ENCODE peak calls at places on chromosomes 12 and 14, in six cellular contexts. One of them, this sample, is unnamed.

GRCh38 chr12:81340910-81341309 is 263.0 kb downstream of the ACSS3 start:
- DNase-seq in transverse colon: no peak
- DNase-seq in heart left ventricle: no peak
- DNase-seq in upper lobe of right lung: no peak
- DNase-seq in endothelial cell: no peak
- DNase-seq in AG09309: no peak
- DNase-seq in this sample: no peak

GRCh38 chr12:103794814-103795213 is 46.2 kb downstream of the NT5DC3 start:
- DNase-seq in transverse colon: no peak
- DNase-seq in heart left ventricle: no peak
- DNase-seq in upper lobe of right lung: no peak
- DNase-seq in endothelial cell: no peak
- DNase-seq in AG09309: no peak
- DNase-seq in this sample: no peak

GRCh38 chr12:6790496-6791150 is 1.3 kb downstream of the CD4 start:
- DNase-seq in transverse colon: no peak
- DNase-seq in heart left ventricle: no peak
- DNase-seq in upper lobe of right lung: no peak
- DNase-seq in endothelial cell: no peak
- DNase-seq in AG09309: no peak
- DNase-seq in this sample: no peak

GRCh38 chr12:27984275-27984674 is 11.7 kb upstream of the PTHLH start:
- DNase-seq in transverse colon: no peak
- DNase-seq in heart left ventricle: no peak
- DNase-seq in upper lobe of right lung: no peak
- DNase-seq in endothelial cell: no peak
- DNase-seq in AG09309: no peak
- DNase-seq in this sample: no peak

GRCh38 chr12:122032570-122032969 is 10.9 kb downstream of the BCL7A start:
- DNase-seq in transverse colon: no peak
- DNase-seq in heart left ventricle: no peak
- DNase-seq in upper lobe of right lung: no peak
- DNase-seq in endothelial cell: no peak
- DNase-seq in AG09309: no peak
- DNase-seq in this sample: no peak

GRCh38 chr12:100986595-100987547 is 192.3 kb downstream of the ANO4 start:
- DNase-seq in transverse colon: no peak
- DNase-seq in heart left ventricle: no peak
- DNase-seq in upper lobe of right lung: no peak
- DNase-seq in endothelial cell: no peak
- DNase-seq in AG09309: peak
- DNase-seq in this sample: no peak

GRCh38 chr14:54486685-54487084 is 2.1 kb downstream of the GMFB start:
- DNase-seq in transverse colon: no peak
- DNase-seq in heart left ventricle: no peak
- DNase-seq in upper lobe of right lung: no peak
- DNase-seq in endothelial cell: no peak
- DNase-seq in AG09309: no peak
- DNase-seq in this sample: no peak

GRCh38 chr12:16568873-16569272 is 37.1 kb downstream of the LMO3 start:
- DNase-seq in transverse colon: no peak
- DNase-seq in heart left ventricle: no peak
- DNase-seq in upper lobe of right lung: no peak
- DNase-seq in endothelial cell: no peak
- DNase-seq in AG09309: no peak
- DNase-seq in this sample: no peak

GRCh38 chr12:15205341-15206010 is 15.7 kb downstream of the RERG start:
- DNase-seq in transverse colon: no peak
- DNase-seq in heart left ventricle: no peak
- DNase-seq in upper lobe of right lung: no peak
- DNase-seq in endothelial cell: no peak
- DNase-seq in AG09309: no peak
- DNase-seq in this sample: no peak

GRCh38 chr12:48334807-48335206 is 15.9 kb downstream of the ZNF641 start:
- DNase-seq in transverse colon: no peak
- DNase-seq in heart left ventricle: no peak
- DNase-seq in upper lobe of right lung: no peak
- DNase-seq in endothelial cell: no peak
- DNase-seq in AG09309: no peak
- DNase-seq in this sample: no peak

GRCh38 chr14:50762001-50762930 is 68.7 kb downstream of the NIN start:
- DNase-seq in transverse colon: no peak
- DNase-seq in heart left ventricle: no peak
- DNase-seq in upper lobe of right lung: no peak
- DNase-seq in endothelial cell: no peak
- DNase-seq in AG09309: no peak
- DNase-seq in this sample: no peak

GRCh38 chr14:105146976-105147700 is 21.4 kb downstream of the JAG2 start:
- DNase-seq in transverse colon: no peak
- DNase-seq in heart left ventricle: peak
- DNase-seq in upper lobe of right lung: no peak
- DNase-seq in endothelial cell: no peak
- DNase-seq in AG09309: no peak
- DNase-seq in this sample: no peak

GRCh38 chr12:120687570-120688289 is 781 bp downstream of the MLEC start:
- DNase-seq in transverse colon: peak
- DNase-seq in heart left ventricle: no peak
- DNase-seq in upper lobe of right lung: peak
- DNase-seq in endothelial cell: peak
- DNase-seq in AG09309: no peak
- DNase-seq in this sample: no peak

DNA sequence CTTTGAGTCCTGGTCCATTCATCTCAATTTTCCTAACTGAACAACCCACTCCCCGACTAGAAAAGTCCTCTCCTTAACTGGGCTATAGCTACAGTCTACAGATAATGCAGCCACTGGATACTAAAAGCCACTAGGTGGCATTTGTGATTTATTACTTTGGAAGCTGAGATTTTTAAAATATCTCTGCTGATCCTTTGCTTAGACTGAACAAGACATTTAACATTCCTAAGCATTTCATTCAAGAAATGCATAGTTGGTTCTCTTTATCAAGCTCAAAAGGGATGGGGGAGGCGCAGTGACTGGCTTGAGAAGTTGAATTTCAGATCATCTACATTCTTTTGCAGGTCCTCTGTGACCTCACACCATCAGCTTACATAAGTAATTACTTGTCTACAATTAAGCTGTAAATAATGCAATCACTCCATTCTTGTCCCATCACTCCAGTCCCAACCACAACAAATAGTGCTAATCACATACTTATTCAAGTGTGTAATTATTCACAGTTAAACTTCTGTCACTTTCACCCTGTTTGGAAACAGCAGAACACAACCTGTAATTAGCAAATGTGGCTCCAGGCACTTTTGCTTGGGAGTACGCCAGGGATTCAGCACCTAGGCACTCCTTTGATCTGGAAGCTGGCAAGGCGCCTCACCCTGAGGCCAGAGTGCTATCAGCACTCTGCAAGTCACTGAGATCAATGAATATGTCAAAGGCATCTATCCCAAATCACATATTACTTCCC is 203.5 kb downstream of the NOVA1 start:
- DNase-seq in transverse colon: peak
- DNase-seq in heart left ventricle: no peak
- DNase-seq in upper lobe of right lung: no peak
- DNase-seq in endothelial cell: no peak
- DNase-seq in AG09309: no peak
- DNase-seq in this sample: peak
- TF ChIP-seq CTCF in transverse colon: no peak
- TF ChIP-seq CTCF in heart left ventricle: peak
- TF ChIP-seq CTCF in upper lobe of right lung: peak
- TF ChIP-seq CTCF in endothelial cell: no peak
- TF ChIP-seq CTCF in AG09309: no peak
- TF ChIP-seq CTCF in this sample: no peak

DNA sequence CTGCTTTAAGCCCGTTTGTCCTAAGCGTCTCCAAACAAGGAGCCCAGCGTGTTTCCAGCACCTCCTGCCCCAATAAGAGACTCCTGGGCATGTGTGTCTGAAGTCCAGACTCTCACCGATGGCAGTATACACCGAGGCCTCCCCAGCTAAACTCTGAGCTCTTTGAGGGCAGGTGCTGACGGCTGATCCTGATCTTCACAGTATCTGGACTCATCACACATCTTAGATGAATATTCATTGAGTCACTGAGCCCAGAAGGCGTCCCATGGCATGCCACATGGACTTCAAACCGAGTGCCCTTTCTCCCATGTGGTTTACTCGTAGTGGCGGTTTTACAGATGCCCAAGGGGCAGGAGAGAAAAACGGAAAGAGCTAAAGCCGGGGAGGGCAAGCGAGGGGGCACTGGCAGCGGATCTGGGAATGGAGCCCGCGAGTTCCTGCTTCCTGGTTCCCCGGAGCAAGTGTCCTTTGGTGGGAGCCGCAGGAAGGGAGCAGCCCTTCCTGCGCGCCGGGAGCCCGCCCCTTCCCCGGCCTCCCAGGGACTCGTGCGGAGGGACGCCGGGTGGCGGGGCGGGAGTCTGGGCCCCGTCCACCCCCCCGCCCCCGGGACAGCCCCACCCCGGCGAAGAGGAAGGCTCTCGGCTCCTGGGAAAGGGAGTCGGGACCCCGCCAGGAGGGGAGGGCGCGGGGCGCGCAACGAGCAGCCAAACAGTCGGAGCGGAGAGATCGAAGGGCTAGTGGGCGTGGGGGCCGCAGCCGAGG is 584 bp upstream of the TEAD4 start:
- DNase-seq in transverse colon: peak
- DNase-seq in heart left ventricle: peak
- DNase-seq in upper lobe of right lung: peak
- DNase-seq in endothelial cell: peak
- DNase-seq in AG09309: no peak
- DNase-seq in this sample: peak
- TF ChIP-seq CTCF in transverse colon: no peak
- TF ChIP-seq CTCF in heart left ventricle: no peak
- TF ChIP-seq CTCF in upper lobe of right lung: no peak
- TF ChIP-seq CTCF in endothelial cell: no peak
- TF ChIP-seq CTCF in AG09309: no peak
- TF ChIP-seq CTCF in this sample: no peak

GRCh38 chr14:103142031-103142430 is 18.8 kb downstream of the TNFAIP2 start:
- DNase-seq in transverse colon: no peak
- DNase-seq in heart left ventricle: no peak
- DNase-seq in upper lobe of right lung: no peak
- DNase-seq in endothelial cell: no peak
- DNase-seq in AG09309: no peak
- DNase-seq in this sample: no peak

GRCh38 chr14:103143535-103143934 is 20.3 kb downstream of the TNFAIP2 start:
- DNase-seq in transverse colon: no peak
- DNase-seq in heart left ventricle: no peak
- DNase-seq in upper lobe of right lung: no peak
- DNase-seq in endothelial cell: no peak
- DNase-seq in AG09309: no peak
- DNase-seq in this sample: no peak

GRCh38 chr14:103146141-103146709 is 23.0 kb downstream of the TNFAIP2 start:
- DNase-seq in transverse colon: no peak
- DNase-seq in heart left ventricle: no peak
- DNase-seq in upper lobe of right lung: no peak
- DNase-seq in endothelial cell: no peak
- DNase-seq in AG09309: no peak
- DNase-seq in this sample: no peak

GRCh38 chr14:103142903-103143302 is 19.6 kb downstream of the TNFAIP2 start:
- DNase-seq in transverse colon: no peak
- DNase-seq in heart left ventricle: no peak
- DNase-seq in upper lobe of right lung: no peak
- DNase-seq in endothelial cell: no peak
- DNase-seq in AG09309: no peak
- DNase-seq in this sample: no peak

GRCh38 chr14:103144085-103144484 is 20.8 kb downstream of the TNFAIP2 start:
- DNase-seq in transverse colon: no peak
- DNase-seq in heart left ventricle: no peak
- DNase-seq in upper lobe of right lung: no peak
- DNase-seq in endothelial cell: no peak
- DNase-seq in AG09309: peak
- DNase-seq in this sample: no peak
- TF ChIP-seq CTCF in transverse colon: no peak
- TF ChIP-seq CTCF in heart left ventricle: no peak
- TF ChIP-seq CTCF in upper lobe of right lung: no peak
- TF ChIP-seq CTCF in endothelial cell: no peak
- TF ChIP-seq CTCF in AG09309: no peak
- TF ChIP-seq CTCF in this sample: no peak

DNA sequence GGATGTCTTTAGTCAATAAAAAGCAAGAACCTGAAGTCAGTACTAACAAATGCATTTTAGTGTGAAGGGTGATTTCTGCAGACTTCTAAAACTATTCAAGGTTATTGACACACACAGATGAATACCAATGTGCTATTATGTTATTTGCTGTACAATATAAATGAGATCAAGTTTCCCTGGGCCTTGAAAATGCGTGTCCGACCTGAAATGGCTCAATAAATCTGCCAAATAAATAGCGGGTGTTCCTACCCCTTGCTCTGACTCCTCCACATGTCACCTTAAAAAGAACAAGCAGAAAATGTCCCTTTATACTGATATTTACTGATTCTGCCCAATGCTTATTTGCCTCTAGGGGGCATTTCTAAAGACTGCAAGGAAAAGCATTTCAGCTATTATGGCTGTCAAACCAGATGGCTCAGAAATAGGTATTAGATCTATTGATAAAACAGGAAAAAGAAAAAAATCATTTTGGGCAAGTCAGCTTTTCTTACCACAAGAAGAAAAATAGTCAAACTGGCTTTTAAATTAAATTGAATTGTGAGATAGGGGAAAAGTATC is 367.3 kb upstream of the KITLG start:
- DNase-seq in transverse colon: no peak
- DNase-seq in heart left ventricle: no peak
- DNase-seq in upper lobe of right lung: no peak
- DNase-seq in endothelial cell: no peak
- DNase-seq in AG09309: no peak
- DNase-seq in this sample: no peak
- TF ChIP-seq CTCF in transverse colon: no peak
- TF ChIP-seq CTCF in heart left ventricle: no peak
- TF ChIP-seq CTCF in upper lobe of right lung: no peak
- TF ChIP-seq CTCF in endothelial cell: no peak
- TF ChIP-seq CTCF in AG09309: no peak
- TF ChIP-seq CTCF in this sample: no peak

GRCh38 chr14:106436310-106436905 is 910.0 kb downstream of the TMEM121 start:
- DNase-seq in transverse colon: peak
- DNase-seq in heart left ventricle: peak
- DNase-seq in upper lobe of right lung: peak
- DNase-seq in endothelial cell: no peak
- DNase-seq in AG09309: no peak
- DNase-seq in this sample: no peak
- TF ChIP-seq CTCF in transverse colon: peak
- TF ChIP-seq CTCF in heart left ventricle: peak
- TF ChIP-seq CTCF in upper lobe of right lung: peak
- TF ChIP-seq CTCF in endothelial cell: no peak
- TF ChIP-seq CTCF in AG09309: no peak
- TF ChIP-seq CTCF in this sample: peak

DNA sequence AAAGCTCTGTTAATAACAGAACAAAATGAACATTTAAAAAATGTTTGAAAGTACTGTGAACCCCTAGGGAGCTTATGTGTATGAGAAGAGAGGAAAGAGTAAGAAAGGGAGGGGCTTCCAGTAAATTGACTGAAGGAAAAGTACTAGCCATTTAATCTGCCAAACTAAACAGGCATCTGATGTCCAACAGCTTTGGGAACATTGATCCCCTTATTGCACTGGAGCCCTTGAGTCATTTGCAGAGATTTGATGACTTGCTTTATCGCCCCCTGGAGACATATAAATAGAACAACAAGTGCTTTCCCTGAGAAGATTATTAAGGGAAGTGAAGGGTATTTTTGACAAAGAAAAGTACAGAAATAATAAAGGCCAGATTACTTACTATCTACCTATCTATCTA is 319.3 kb upstream of the NOVA1 start:
- DNase-seq in transverse colon: no peak
- DNase-seq in heart left ventricle: no peak
- DNase-seq in upper lobe of right lung: no peak
- DNase-seq in endothelial cell: no peak
- DNase-seq in AG09309: no peak
- DNase-seq in this sample: no peak
- TF ChIP-seq CTCF in transverse colon: no peak
- TF ChIP-seq CTCF in heart left ventricle: peak
- TF ChIP-seq CTCF in upper lobe of right lung: peak
- TF ChIP-seq CTCF in endothelial cell: peak
- TF ChIP-seq CTCF in AG09309: no peak
- TF ChIP-seq CTCF in this sample: no peak

GRCh38 chr12:2796187-2796663 is 1.5 kb downstream of the FKBP4 start:
- DNase-seq in transverse colon: no peak
- DNase-seq in heart left ventricle: no peak
- DNase-seq in upper lobe of right lung: no peak
- DNase-seq in endothelial cell: peak
- DNase-seq in AG09309: no peak
- DNase-seq in this sample: no peak
- TF ChIP-seq CTCF in transverse colon: no peak
- TF ChIP-seq CTCF in heart left ventricle: no peak
- TF ChIP-seq CTCF in upper lobe of right lung: no peak
- TF ChIP-seq CTCF in endothelial cell: no peak
- TF ChIP-seq CTCF in AG09309: no peak
- TF ChIP-seq CTCF in this sample: no peak

This sample was measured in mesothelial cell of epicardium.